ENCODE peak calls at places on chromosome 10, in five cellular contexts. F, Y, U, Z and Q are unnamed samples.

GRCh38 chr10:130999376-131000202 is 311.9 kb downstream of the TCERG1L start:
- DNase-seq in F (no peak), Y (no peak), U (no peak), Z (no peak), Q (no peak)

GRCh38 chr10:79078367-79079073 is 9.8 kb downstream of the ZMIZ1 start:
- DNase-seq in F (no peak), Y (no peak), U (no peak), Z (peak), Q (no peak)

GRCh38 chr10:76998451-76998850 is 639.2 kb downstream of the KCNMA1 start:
- DNase-seq in F (no peak), Y (no peak), U (no peak), Z (no peak), Q (peak)

GRCh38 chr10:75211007-75211735 is 575 bp downstream of the VDAC2 start:
- DNase-seq in F (peak), Y (no peak), U (no peak), Z (peak), Q (peak)

GRCh38 chr10:110504111-110504735 is 6.5 kb downstream of the DUSP5 start:
- DNase-seq in F (no peak), Y (no peak), U (peak), Z (peak), Q (peak)

GRCh38 chr10:24367688-24368087 is 158.8 kb downstream of the KIAA1217 start:
- DNase-seq in F (no peak), Y (no peak), U (no peak), Z (no peak), Q (no peak)

GRCh38 chr10:110757563-110757962 is 113.4 kb downstream of the RBM20 start:
- DNase-seq in F (no peak), Y (no peak), U (no peak), Z (no peak), Q (no peak)

GRCh38 chr10:71638087-71638576 is 81.4 kb downstream of the C10orf105 start:
- DNase-seq in F (peak), Y (no peak), U (no peak), Z (no peak), Q (no peak)

GRCh38 chr10:131406676-131407392 is 95.3 kb upstream of the TCERG1L start:
- DNase-seq in F (no peak), Y (no peak), U (no peak), Z (no peak), Q (no peak)

GRCh38 chr10:78973901-78974408 is 94.8 kb upstream of the ZMIZ1 start:
- DNase-seq in F (peak), Y (peak), U (no peak), Z (no peak), Q (peak)

GRCh38 chr10:102578782-102579181 is 65.5 kb upstream of the TRIM8 start:
- DNase-seq in F (no peak), Y (no peak), U (no peak), Z (no peak), Q (no peak)

GRCh38 chr10:90321132-90321816 is 536.6 kb downstream of the HTR7 start:
- DNase-seq in F (no peak), Y (no peak), U (no peak), Z (peak), Q (peak)

GRCh38 chr10:66564341-66564740 is 361.5 kb upstream of the LRRTM3 start:
- DNase-seq in F (no peak), Y (no peak), U (no peak), Z (peak), Q (no peak)

GRCh38 chr10:72084094-72084459 is 4.3 kb downstream of the SPOCK2 start:
- DNase-seq in F (no peak), Y (no peak), U (no peak), Z (no peak), Q (no peak)

GRCh38 chr10:76031099-76031498 is 599.7 kb downstream of the LRMDA start:
- DNase-seq in F (no peak), Y (no peak), U (no peak), Z (no peak), Q (no peak)

GRCh38 chr10:78805176-78805575 is 263.6 kb upstream of the ZMIZ1 start:
- DNase-seq in F (peak), Y (no peak), U (no peak), Z (peak), Q (peak)

GRCh38 chr10:11773777-11774441 is 31.7 kb downstream of the ECHDC3 start:
- DNase-seq in F (no peak), Y (no peak), U (no peak), Z (no peak), Q (no peak)

GRCh38 chr10:51867956-51868355 is 168.6 kb upstream of the CSTF2T start:
- DNase-seq in F (no peak), Y (no peak), U (no peak), Z (peak), Q (peak)

GRCh38 chr10:154348-154747 is 19.1 kb downstream of the ZMYND11 start:
- DNase-seq in F (no peak), Y (no peak), U (no peak), Z (no peak), Q (peak)

GRCh38 chr10:71736570-71737355 is 17.2 kb upstream of the C10orf105 start:
- DNase-seq in F (no peak), Y (no peak), U (no peak), Z (no peak), Q (no peak)

GRCh38 chr10:73953665-73954064 is 42.7 kb downstream of the PLAU start:
- DNase-seq in F (no peak), Y (no peak), U (no peak), Z (peak), Q (peak)

GRCh38 chr10:114266521-114266920 is 27.5 kb downstream of the VWA2 start:
- DNase-seq in F (peak), Y (no peak), U (no peak), Z (peak), Q (peak)

GRCh38 chr10:124701881-124702656 is 42.1 kb downstream of the FAM53B start:
- DNase-seq in F (no peak), Y (no peak), U (no peak), Z (no peak), Q (peak)

DNA sequence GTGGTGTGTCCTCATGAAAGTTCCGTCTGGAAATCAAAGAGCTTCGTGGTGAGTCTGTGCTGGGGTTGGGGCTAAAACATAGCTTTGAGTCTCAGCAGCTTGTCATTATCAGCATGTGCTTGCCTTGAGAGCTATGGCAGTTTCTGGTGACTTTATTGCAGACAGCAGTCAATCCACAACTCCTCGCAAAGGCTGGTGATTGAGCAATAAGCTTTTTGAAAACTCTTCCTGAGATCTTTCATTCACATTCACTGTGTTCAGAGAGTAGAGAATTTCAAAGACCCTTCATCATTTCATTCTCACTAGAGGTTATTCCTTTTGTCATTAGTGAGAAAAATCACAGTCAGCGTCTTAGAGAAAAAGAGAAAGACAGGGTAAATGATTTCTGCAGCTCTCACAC is 53.3 kb upstream of the CCDC6 start:
- DNase-seq in F (no peak), Y (no peak), U (no peak), Z (no peak), Q (no peak)
- H2AFZ ChIP-seq in F (no peak), Y (no peak), U (no peak), Z (no peak), Q (no peak)

DNA sequence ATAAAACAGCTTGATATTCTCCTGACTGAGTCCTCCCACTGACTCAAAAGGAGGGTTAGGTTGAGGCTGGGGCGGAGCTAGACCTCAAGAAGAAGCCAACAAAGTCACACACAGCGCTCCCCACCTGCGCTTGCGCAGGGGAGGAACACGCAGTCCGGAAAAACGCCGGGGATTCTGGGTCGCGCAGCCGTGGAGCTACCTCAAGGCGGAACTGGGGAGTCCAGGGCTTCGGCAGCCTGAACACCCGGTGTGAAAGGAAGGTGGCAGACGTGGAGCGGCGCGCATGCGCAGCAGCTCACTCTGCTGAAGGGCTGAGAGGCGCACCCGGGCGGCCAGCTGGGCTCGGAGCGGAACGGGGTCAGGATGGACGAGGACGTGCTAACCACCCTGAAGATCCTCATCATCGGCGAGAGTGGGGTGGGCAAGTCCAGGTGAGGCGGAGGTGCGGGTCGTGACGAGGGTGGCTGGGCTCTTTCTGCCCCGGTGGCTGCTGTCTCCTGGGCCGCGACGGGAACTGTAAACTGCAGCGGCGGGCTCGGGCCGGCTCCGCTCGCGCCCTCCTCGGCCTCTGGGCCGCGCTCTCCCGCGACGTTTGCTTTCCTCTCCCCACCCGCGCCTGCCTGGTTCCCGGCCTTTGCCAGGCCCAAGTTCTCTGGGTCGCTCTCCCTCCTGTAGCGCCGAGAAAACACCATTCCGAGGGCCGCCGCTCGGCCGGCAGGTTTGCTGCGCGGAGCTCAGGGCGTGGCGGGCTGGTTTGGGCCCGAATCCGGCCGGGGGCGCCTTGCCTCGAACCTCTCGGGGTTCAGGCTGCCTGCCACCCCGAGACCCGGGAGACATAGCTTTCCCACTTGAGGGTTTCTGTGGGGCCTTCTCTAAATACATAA is at the start of gene RAB18:
- DNase-seq in F (peak), Y (peak), U (peak), Z (peak), Q (peak)
- TF ChIP-seq EZH2 in F (no peak), Y (no peak), U (no peak), Z (no peak), Q (no peak)

DNA sequence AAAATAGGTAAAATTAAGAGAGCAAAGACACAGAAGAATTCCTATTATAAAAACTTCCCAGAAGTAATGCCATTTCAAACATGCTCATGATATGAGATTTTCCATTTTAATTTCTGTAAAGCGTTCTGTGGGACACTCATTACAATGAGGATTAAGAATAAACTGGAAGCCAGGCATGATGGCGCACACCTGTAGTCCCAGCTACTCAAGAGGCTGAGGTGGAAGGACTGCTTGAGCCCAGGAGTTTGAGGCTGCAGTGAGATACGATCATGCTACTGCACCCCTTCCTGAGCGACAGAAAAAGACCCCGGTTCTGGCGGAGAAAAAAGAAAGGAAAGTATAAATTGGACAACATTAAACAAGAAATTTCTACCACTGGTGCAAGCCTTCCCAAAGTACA is 1.5 kb downstream of the DNA2 start:
- DNase-seq in F (no peak), Y (no peak), U (no peak), Z (no peak), Q (no peak)
- H3K4me3 ChIP-seq in F (no peak), Y (peak), U (peak), Z (peak), Q (peak)

GRCh38 chr10:43671659-43672555 is 23.2 kb upstream of the ZNF32 start:
- DNase-seq in F (peak), Y (peak), U (no peak), Z (peak), Q (peak)
- H2AFZ ChIP-seq in F (no peak), Y (no peak), U (no peak), Z (no peak), Q (no peak)

GRCh38 chr10:23173549-23174074 is 18.5 kb upstream of the PTF1A start:
- DNase-seq in F (no peak), Y (no peak), U (no peak), Z (no peak), Q (no peak)

GRCh38 chr10:23174075-23174973 is 17.8 kb upstream of the PTF1A start:
- DNase-seq in F (no peak), Y (no peak), U (no peak), Z (peak), Q (no peak)

GRCh38 chr10:23172429-23172828 is 19.7 kb upstream of the PTF1A start:
- DNase-seq in F (no peak), Y (no peak), U (no peak), Z (peak), Q (no peak)

GRCh38 chr10:23172846-23173548 is 19.1 kb upstream of the PTF1A start:
- DNase-seq in F (no peak), Y (no peak), U (no peak), Z (peak), Q (no peak)

DNA sequence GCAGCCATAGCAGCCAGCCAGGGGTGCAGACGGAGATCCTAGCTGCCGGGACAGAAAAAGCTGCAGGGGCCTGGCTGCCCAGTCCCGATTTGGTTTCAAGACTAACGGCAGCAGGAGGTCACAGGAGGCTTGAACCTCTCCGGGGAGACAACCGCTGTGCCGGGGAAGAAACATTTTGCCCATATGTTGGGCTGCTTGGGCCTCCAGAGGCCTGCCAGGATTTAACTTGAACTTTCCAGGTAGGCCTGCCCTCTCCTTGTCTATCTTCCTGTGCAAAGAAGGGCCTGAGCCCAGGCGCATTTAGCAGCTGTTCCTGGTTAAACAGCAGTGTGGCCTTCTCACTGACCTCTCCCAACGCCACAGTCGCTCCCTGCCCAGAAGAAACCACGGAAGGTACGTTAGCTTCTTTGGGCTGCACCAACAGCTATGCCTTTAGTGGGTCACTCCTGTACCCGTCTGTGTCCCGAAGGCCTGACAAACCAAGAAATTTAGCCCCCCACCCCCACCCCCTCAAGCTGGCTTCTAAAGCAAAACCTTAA is 17.1 kb upstream of the PTF1A start:
- DNase-seq in F (no peak), Y (no peak), U (no peak), Z (no peak), Q (no peak)
- TF ChIP-seq EZH2 in F (no peak), Y (no peak), U (no peak), Z (no peak), Q (no peak)

DNA sequence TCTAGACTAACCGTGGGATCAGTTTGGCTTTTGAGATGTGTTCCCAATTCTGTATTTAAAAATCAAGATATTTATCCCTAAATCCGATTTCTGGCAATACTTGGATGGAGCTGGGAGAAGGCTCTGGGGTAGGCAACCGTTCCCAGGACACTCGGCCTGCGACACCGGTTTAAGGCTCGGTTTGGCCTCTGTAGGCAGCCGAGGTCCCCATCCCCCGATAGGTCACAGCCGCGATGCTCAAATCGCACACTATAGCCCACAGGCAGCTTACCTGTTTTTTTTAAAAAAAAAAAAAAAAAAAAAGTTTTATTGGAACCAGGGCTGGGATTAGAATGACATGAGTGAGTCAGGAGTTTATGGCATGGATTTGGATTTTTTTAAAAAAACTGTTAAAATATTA is 729 bp upstream of the TAF3 start:
- DNase-seq in F (no peak), Y (no peak), U (no peak), Z (no peak), Q (no peak)
- H3K4me3 ChIP-seq in F (peak), Y (peak), U (peak), Z (peak), Q (peak)

DNA sequence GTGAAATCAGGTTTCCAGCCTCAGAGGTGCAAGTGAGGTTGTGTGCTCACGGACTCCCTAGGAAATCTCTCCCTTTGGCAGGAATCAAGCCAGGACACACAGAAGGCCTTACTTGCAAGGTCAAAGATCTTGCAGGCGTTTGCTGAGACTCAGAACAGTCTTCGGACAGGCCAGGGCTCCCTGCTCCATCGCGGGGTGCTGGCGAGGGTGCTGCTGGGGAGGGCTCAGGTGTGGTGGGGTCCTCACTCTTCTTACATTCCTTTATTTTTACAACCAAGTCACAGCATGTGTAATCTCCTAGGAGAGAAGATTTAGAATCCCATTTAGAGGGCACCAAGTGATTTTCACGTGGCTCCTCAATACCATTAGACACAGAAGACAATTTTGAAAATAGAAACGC is 73.0 kb upstream of the ADAM12 start:
- DNase-seq in F (no peak), Y (no peak), U (no peak), Z (no peak), Q (no peak)
- H2AFZ ChIP-seq in F (no peak), Y (no peak), U (no peak), Z (no peak), Q (no peak)